ENCODE peak calls at places on chromosomes 12 and 14, in nine cellular contexts. S is NCI-H1694; Z is choroid plexus epithelial cell; H is fibroblast of mammary gland; R is HS-27A; I is activated CD4-positive, alpha-beta memory T cell treated with anti-CD3 and anti-CD28 coated beads, Interleukin-2, amount 10 ng/mL, durations not matched to agents 7 days and 5 days; C is T-helper 9 cell; W is foreskin keratinocyte; P is HTR-8/SVneo. N is an unnamed sample.
A peak's percentile ranks its signal among the peaks of the same experiment; 100 is the strongest.

GRCh38 chr14:21524575-21525518 is 1.3 kb downstream of the SALL2 start:
- DNase-seq in W (no peak), C (no peak), Z (no peak), H (no peak), R (no peak), I (no peak), S (no peak), P (no peak), N (no peak)

GRCh38 chr14:74539503-74539902 is 45.9 kb downstream of the ISCA2 start:
- DNase-seq in H (no peak), R (no peak), I (no peak), W (no peak), S (no peak), Z (no peak), P (no peak), C (no peak), N (no peak)

GRCh38 chr12:10501031-10501430 is 4.7 kb upstream of the EIF2S3B start:
- DNase-seq in P (peak; percentile 1), R (no peak), I (no peak), W (no peak), C (no peak), Z (peak; percentile 68), S (no peak), H (peak; percentile 20), N (no peak)

GRCh38 chr14:70023871-70024270 is 144.7 kb downstream of the SMOC1 start:
- DNase-seq in S (no peak), C (no peak), R (no peak), W (no peak), Z (no peak), P (no peak), I (no peak), H (peak; percentile 16), N (no peak)

GRCh38 chr14:68659021-68659931 is 133.6 kb downstream of the ZFP36L1 start:
- DNase-seq in I (no peak), W (no peak), C (no peak), P (no peak), R (no peak), S (no peak), Z (peak; percentile 60), H (peak; percentile 51), N (no peak)

GRCh38 chr12:38392584-38393144 is 76.1 kb downstream of the ALG10B start:
- DNase-seq in C (no peak), H (peak; percentile 33), S (no peak), R (no peak), Z (peak; percentile 34), I (no peak), W (peak; percentile 72), P (no peak), N (no peak)

GRCh38 chr14:55731881-55732498 is 152.0 kb downstream of the KTN1 start:
- DNase-seq in C (peak; percentile 39), R (no peak), Z (peak; percentile 62), P (no peak), H (peak; percentile 25), I (peak; percentile 61), W (no peak), S (peak; percentile 42), N (no peak)

GRCh38 chr14:76576047-76576741 is 185.1 kb upstream of the VASH1 start:
- DNase-seq in H (peak; percentile 7), I (no peak), W (no peak), S (no peak), R (no peak), C (no peak), Z (peak; percentile 19), P (peak; percentile 62), N (no peak)

GRCh38 chr12:22262309-22262708 is 72.2 kb downstream of the ST8SIA1 start:
- DNase-seq in R (no peak), I (no peak), H (peak; percentile 47), W (no peak), C (no peak), S (no peak), Z (no peak), P (no peak), N (no peak)

GRCh38 chr12:117045998-117046374 is 53.2 kb downstream of the TESC start:
- DNase-seq in I (no peak), H (no peak), S (no peak), R (no peak), C (no peak), Z (no peak), W (no peak), P (no peak), N (no peak)

GRCh38 chr12:38163442-38163801 is 153.2 kb upstream of the ALG10B start:
- DNase-seq in R (no peak), P (no peak), Z (no peak), C (no peak), S (no peak), I (no peak), W (no peak), H (no peak), N (no peak)

GRCh38 chr12:67881565-67881964 is 107.7 kb upstream of the IFNG-AS1 start:
- DNase-seq in R (no peak), I (no peak), Z (no peak), H (no peak), W (peak; percentile 71), S (no peak), P (no peak), C (no peak), N (no peak)

GRCh38 chr14:51293149-51293925 is 53.3 kb downstream of the TMX1 start:
- DNase-seq in C (no peak), P (no peak), H (peak; percentile 36), W (no peak), R (no peak), S (no peak), Z (peak; percentile 71), I (no peak), N (no peak)

GRCh38 chr12:117662620-117663395 is 301.4 kb upstream of the NOS1 start:
- DNase-seq in S (no peak), I (no peak), H (peak; percentile 17), Z (no peak), C (no peak), W (peak; percentile 38), R (no peak), P (no peak), N (no peak)

GRCh38 chr12:84186433-84186832 is 726.2 kb downstream of the SLC6A15 start:
- DNase-seq in W (no peak), S (no peak), I (no peak), Z (no peak), C (no peak), P (no peak), H (no peak), R (no peak), N (no peak)

GRCh38 chr12:60845696-60846095 is 1249.9 kb downstream of the SLC16A7 start:
- DNase-seq in H (no peak), R (no peak), I (no peak), S (no peak), W (no peak), C (no peak), P (no peak), Z (no peak), N (no peak)

GRCh38 chr12:67772276-67773169 is 124.0 kb downstream of the DYRK2 start:
- DNase-seq in I (no peak), R (no peak), Z (peak; percentile 93), C (no peak), W (no peak), H (peak; percentile 16), P (no peak), S (peak; percentile 36), N (no peak)

GRCh38 chr14:72920008-72920407 is 6.3 kb upstream of the DCAF4 start:
- DNase-seq in W (no peak), C (no peak), Z (no peak), I (no peak), R (no peak), S (no peak), P (no peak), H (no peak), N (no peak)

GRCh38 chr12:91778938-91779400 is 366.7 kb downstream of the BTG1 start:
- DNase-seq in W (peak; percentile 94), I (peak; percentile 61), C (peak; percentile 7), H (peak; percentile 96), S (no peak), P (peak; percentile 68), R (peak; percentile 83), Z (peak; percentile 93), N (peak; percentile 72)

GRCh38 chr12:33486058-33486457 is 46.4 kb upstream of the SYT10 start:
- DNase-seq in W (no peak), H (no peak), I (no peak), C (no peak), P (no peak), R (no peak), Z (no peak), S (no peak), N (no peak)

GRCh38 chr14:65290830-65291229 is 121.7 kb upstream of the FUT8 start:
- DNase-seq in R (peak; percentile 82), C (no peak), P (peak; percentile 99), H (peak; percentile 99), Z (peak; percentile 84), S (no peak), I (no peak), W (peak; percentile 93), N (peak; percentile 42)